ENCODE peak calls at places on chromosomes 4 and X, in five cellular contexts. One of them, this sample, is unnamed.

GRCh38 chrX:12174358-12174757 is 36.1 kb downstream of the FRMPD4 start:
- DNase-seq in GM20000: no peak
- DNase-seq in D341Med: no peak
- DNase-seq in activated T-helper 9 cell treated with anti-CD3 and anti-CD28 coated beads, Interleukin-2, amount 50 U/mL, for 16 hours: no peak
- DNase-seq in spleen: no peak
- DNase-seq in this sample: no peak

GRCh38 chrX:43552166-43552565 is 103.9 kb upstream of the MAOA start:
- DNase-seq in D341Med: no peak
- DNase-seq in GM20000: no peak
- DNase-seq in activated T-helper 9 cell treated with anti-CD3 and anti-CD28 coated beads, Interleukin-2, amount 50 U/mL, for 16 hours: no peak
- DNase-seq in spleen: no peak
- DNase-seq in this sample: no peak

GRCh38 chr4:40908297-40908696 is 158.5 kb downstream of the NSUN7 start:
- DNase-seq in spleen: peak; percentile 69
- DNase-seq in GM20000: no peak
- DNase-seq in activated T-helper 9 cell treated with anti-CD3 and anti-CD28 coated beads, Interleukin-2, amount 50 U/mL, for 16 hours: no peak
- DNase-seq in D341Med: no peak
- DNase-seq in this sample: no peak

GRCh38 chr4:105765690-105766407 is 57.3 kb downstream of the GSTCD start:
- DNase-seq in GM20000: no peak
- DNase-seq in D341Med: no peak
- DNase-seq in activated T-helper 9 cell treated with anti-CD3 and anti-CD28 coated beads, Interleukin-2, amount 50 U/mL, for 16 hours: no peak
- DNase-seq in spleen: no peak
- DNase-seq in this sample: no peak

GRCh38 chrX:80004458-80004857 is 10.1 kb upstream of the TBX22 start:
- DNase-seq in D341Med: no peak
- DNase-seq in activated T-helper 9 cell treated with anti-CD3 and anti-CD28 coated beads, Interleukin-2, amount 50 U/mL, for 16 hours: no peak
- DNase-seq in spleen: no peak
- DNase-seq in GM20000: no peak
- DNase-seq in this sample: no peak

GRCh38 chr4:188986271-188986689 is 847.0 kb downstream of the TRIML1 start:
- DNase-seq in activated T-helper 9 cell treated with anti-CD3 and anti-CD28 coated beads, Interleukin-2, amount 50 U/mL, for 16 hours: no peak
- DNase-seq in D341Med: no peak
- DNase-seq in GM20000: no peak
- DNase-seq in spleen: no peak
- DNase-seq in this sample: no peak

GRCh38 chr4:55340246-55340645 is 5.8 kb upstream of the SRD5A3 start:
- DNase-seq in GM20000: no peak
- DNase-seq in D341Med: no peak
- DNase-seq in activated T-helper 9 cell treated with anti-CD3 and anti-CD28 coated beads, Interleukin-2, amount 50 U/mL, for 16 hours: no peak
- DNase-seq in spleen: no peak
- DNase-seq in this sample: no peak

GRCh38 chr4:8744083-8744805 is 127.4 kb downstream of the HMX1 start:
- DNase-seq in activated T-helper 9 cell treated with anti-CD3 and anti-CD28 coated beads, Interleukin-2, amount 50 U/mL, for 16 hours: no peak
- DNase-seq in D341Med: no peak
- DNase-seq in GM20000: no peak
- DNase-seq in spleen: peak; percentile 68
- DNase-seq in this sample: peak; percentile 34

GRCh38 chr4:101009471-101009870 is 337.9 kb downstream of the PPP3CA start:
- DNase-seq in GM20000: peak; percentile 16
- DNase-seq in spleen: no peak
- DNase-seq in D341Med: no peak
- DNase-seq in activated T-helper 9 cell treated with anti-CD3 and anti-CD28 coated beads, Interleukin-2, amount 50 U/mL, for 16 hours: no peak
- DNase-seq in this sample: no peak

GRCh38 chr4:65096630-65097029 is 573.7 kb downstream of the EPHA5 start:
- DNase-seq in spleen: no peak
- DNase-seq in activated T-helper 9 cell treated with anti-CD3 and anti-CD28 coated beads, Interleukin-2, amount 50 U/mL, for 16 hours: no peak
- DNase-seq in D341Med: no peak
- DNase-seq in GM20000: no peak
- DNase-seq in this sample: no peak

GRCh38 chr4:184408711-184409081 is 65.7 kb downstream of the IRF2 start:
- DNase-seq in D341Med: no peak
- DNase-seq in spleen: no peak
- DNase-seq in activated T-helper 9 cell treated with anti-CD3 and anti-CD28 coated beads, Interleukin-2, amount 50 U/mL, for 16 hours: no peak
- DNase-seq in GM20000: no peak
- DNase-seq in this sample: no peak

GRCh38 chr4:45716093-45716492 is 407.8 kb downstream of the GABRG1 start:
- DNase-seq in spleen: no peak
- DNase-seq in activated T-helper 9 cell treated with anti-CD3 and anti-CD28 coated beads, Interleukin-2, amount 50 U/mL, for 16 hours: no peak
- DNase-seq in D341Med: no peak
- DNase-seq in GM20000: no peak
- DNase-seq in this sample: no peak

GRCh38 chrX:3811331-3812311 is 98.2 kb upstream of the PRKX start:
- DNase-seq in activated T-helper 9 cell treated with anti-CD3 and anti-CD28 coated beads, Interleukin-2, amount 50 U/mL, for 16 hours: peak; percentile 23
- DNase-seq in D341Med: peak; percentile 52
- DNase-seq in GM20000: peak; percentile 38
- DNase-seq in spleen: peak; percentile 72
- DNase-seq in this sample: no peak

GRCh38 chr4:37595875-37596402 is 90.2 kb downstream of the RELL1 start:
- DNase-seq in D341Med: no peak
- DNase-seq in activated T-helper 9 cell treated with anti-CD3 and anti-CD28 coated beads, Interleukin-2, amount 50 U/mL, for 16 hours: no peak
- DNase-seq in GM20000: no peak
- DNase-seq in spleen: no peak
- DNase-seq in this sample: no peak

GRCh38 chr4:74805601-74806000 is 11.3 kb upstream of the BTC start:
- DNase-seq in D341Med: no peak
- DNase-seq in GM20000: no peak
- DNase-seq in spleen: no peak
- DNase-seq in activated T-helper 9 cell treated with anti-CD3 and anti-CD28 coated beads, Interleukin-2, amount 50 U/mL, for 16 hours: no peak
- DNase-seq in this sample: no peak

GRCh38 chr4:119559044-119559647 is 69.5 kb downstream of the PDE5A start:
- DNase-seq in GM20000: peak; percentile 12
- DNase-seq in D341Med: peak; percentile 29
- DNase-seq in activated T-helper 9 cell treated with anti-CD3 and anti-CD28 coated beads, Interleukin-2, amount 50 U/mL, for 16 hours: no peak
- DNase-seq in spleen: no peak
- DNase-seq in this sample: no peak

GRCh38 chr4:57168986-57169385 is 58.8 kb upstream of the IGFBP7 start:
- DNase-seq in D341Med: no peak
- DNase-seq in activated T-helper 9 cell treated with anti-CD3 and anti-CD28 coated beads, Interleukin-2, amount 50 U/mL, for 16 hours: no peak
- DNase-seq in GM20000: no peak
- DNase-seq in spleen: no peak
- DNase-seq in this sample: no peak

GRCh38 chr4:119189638-119190037 is 22.9 kb upstream of the USP53 start:
- DNase-seq in activated T-helper 9 cell treated with anti-CD3 and anti-CD28 coated beads, Interleukin-2, amount 50 U/mL, for 16 hours: no peak
- DNase-seq in GM20000: no peak
- DNase-seq in D341Med: no peak
- DNase-seq in spleen: no peak
- DNase-seq in this sample: no peak

GRCh38 chrX:63656871-63657580 is 128.0 kb downstream of the ARHGEF9 start:
- DNase-seq in GM20000: no peak
- DNase-seq in activated T-helper 9 cell treated with anti-CD3 and anti-CD28 coated beads, Interleukin-2, amount 50 U/mL, for 16 hours: no peak
- DNase-seq in spleen: no peak
- DNase-seq in D341Med: no peak
- DNase-seq in this sample: no peak

GRCh38 chrX:110258552-110258951 is 59.3 kb downstream of the AMMECR1 start:
- DNase-seq in spleen: no peak
- DNase-seq in activated T-helper 9 cell treated with anti-CD3 and anti-CD28 coated beads, Interleukin-2, amount 50 U/mL, for 16 hours: no peak
- DNase-seq in GM20000: no peak
- DNase-seq in D341Med: no peak
- DNase-seq in this sample: no peak

GRCh38 chrX:102063445-102064074 is 61.9 kb upstream of the TCEAL2 start:
- DNase-seq in spleen: no peak
- DNase-seq in D341Med: no peak
- DNase-seq in GM20000: no peak
- DNase-seq in activated T-helper 9 cell treated with anti-CD3 and anti-CD28 coated beads, Interleukin-2, amount 50 U/mL, for 16 hours: no peak
- DNase-seq in this sample: no peak

GRCh38 chrX:102654696-102655095 is 3.4 kb downstream of the GPRASP1 start:
- DNase-seq in spleen: no peak
- DNase-seq in GM20000: no peak
- DNase-seq in activated T-helper 9 cell treated with anti-CD3 and anti-CD28 coated beads, Interleukin-2, amount 50 U/mL, for 16 hours: no peak
- DNase-seq in D341Med: no peak
- DNase-seq in this sample: no peak

GRCh38 chr4:42519803-42520417 is 122.6 kb downstream of the SHISA3 start:
- DNase-seq in spleen: no peak
- DNase-seq in GM20000: peak; percentile 24
- DNase-seq in activated T-helper 9 cell treated with anti-CD3 and anti-CD28 coated beads, Interleukin-2, amount 50 U/mL, for 16 hours: no peak
- DNase-seq in D341Med: peak; percentile 33
- DNase-seq in this sample: no peak

GRCh38 chr4:13989496-13989895 is 362.0 kb upstream of the BOD1L1 start:
- DNase-seq in spleen: no peak
- DNase-seq in D341Med: no peak
- DNase-seq in GM20000: no peak
- DNase-seq in activated T-helper 9 cell treated with anti-CD3 and anti-CD28 coated beads, Interleukin-2, amount 50 U/mL, for 16 hours: no peak
- DNase-seq in this sample: no peak

GRCh38 chr4:56637791-56638190 is 43.3 kb downstream of the HOPX start:
- DNase-seq in activated T-helper 9 cell treated with anti-CD3 and anti-CD28 coated beads, Interleukin-2, amount 50 U/mL, for 16 hours: no peak
- DNase-seq in D341Med: no peak
- DNase-seq in spleen: no peak
- DNase-seq in GM20000: no peak
- DNase-seq in this sample: no peak

GRCh38 chr4:85209161-85209560 is 242.7 kb upstream of the WDFY3 start:
- DNase-seq in GM20000: no peak
- DNase-seq in activated T-helper 9 cell treated with anti-CD3 and anti-CD28 coated beads, Interleukin-2, amount 50 U/mL, for 16 hours: no peak
- DNase-seq in D341Med: no peak
- DNase-seq in spleen: no peak
- DNase-seq in this sample: no peak

GRCh38 chr4:150209140-150209829 is 131.0 kb downstream of the DCLK2 start:
- DNase-seq in D341Med: peak; percentile 71
- DNase-seq in GM20000: peak; percentile 63
- DNase-seq in spleen: no peak
- DNase-seq in activated T-helper 9 cell treated with anti-CD3 and anti-CD28 coated beads, Interleukin-2, amount 50 U/mL, for 16 hours: no peak
- DNase-seq in this sample: no peak

GRCh38 chrX:129984196-129984962 is 1.9 kb downstream of the BCORL1 start:
- DNase-seq in GM20000: peak; percentile 64
- DNase-seq in spleen: peak; percentile 89
- DNase-seq in D341Med: peak; percentile 71
- DNase-seq in activated T-helper 9 cell treated with anti-CD3 and anti-CD28 coated beads, Interleukin-2, amount 50 U/mL, for 16 hours: peak; percentile 18
- DNase-seq in this sample: peak; percentile 70

GRCh38 chr4:72896515-72896914 is 173.0 kb downstream of the COX18 start:
- DNase-seq in spleen: no peak
- DNase-seq in D341Med: no peak
- DNase-seq in GM20000: no peak
- DNase-seq in activated T-helper 9 cell treated with anti-CD3 and anti-CD28 coated beads, Interleukin-2, amount 50 U/mL, for 16 hours: no peak
- DNase-seq in this sample: no peak

GRCh38 chrX:19075754-19076153 is 46.5 kb downstream of the ADGRG2 start:
- DNase-seq in D341Med: no peak
- DNase-seq in activated T-helper 9 cell treated with anti-CD3 and anti-CD28 coated beads, Interleukin-2, amount 50 U/mL, for 16 hours: no peak
- DNase-seq in GM20000: no peak
- DNase-seq in spleen: no peak
- DNase-seq in this sample: no peak

GRCh38 chr4:43132010-43132582 is 239.6 kb downstream of the GRXCR1 start:
- DNase-seq in activated T-helper 9 cell treated with anti-CD3 and anti-CD28 coated beads, Interleukin-2, amount 50 U/mL, for 16 hours: no peak
- DNase-seq in D341Med: peak; percentile 74
- DNase-seq in GM20000: peak; percentile 51
- DNase-seq in spleen: peak; percentile 76
- DNase-seq in this sample: no peak

GRCh38 chr4:8173641-8174242 is 15.1 kb upstream of the ABLIM2 start:
- DNase-seq in spleen: peak; percentile 78
- DNase-seq in activated T-helper 9 cell treated with anti-CD3 and anti-CD28 coated beads, Interleukin-2, amount 50 U/mL, for 16 hours: no peak
- DNase-seq in GM20000: no peak
- DNase-seq in D341Med: no peak
- DNase-seq in this sample: peak; percentile 53

GRCh38 chrX:11759461-11760311 is 1.6 kb downstream of the MSL3 start:
- DNase-seq in spleen: no peak
- DNase-seq in D341Med: peak; percentile 72
- DNase-seq in GM20000: peak; percentile 62
- DNase-seq in activated T-helper 9 cell treated with anti-CD3 and anti-CD28 coated beads, Interleukin-2, amount 50 U/mL, for 16 hours: peak; percentile 49
- DNase-seq in this sample: peak; percentile 85

GRCh38 chr4:87949961-87950360 is 25.6 kb upstream of the SPP1 start:
- DNase-seq in GM20000: no peak
- DNase-seq in activated T-helper 9 cell treated with anti-CD3 and anti-CD28 coated beads, Interleukin-2, amount 50 U/mL, for 16 hours: no peak
- DNase-seq in D341Med: no peak
- DNase-seq in spleen: no peak
- DNase-seq in this sample: no peak

GRCh38 chr4:87216469-87216868 is 3.9 kb downstream of the KLHL8 start:
- DNase-seq in GM20000: no peak
- DNase-seq in activated T-helper 9 cell treated with anti-CD3 and anti-CD28 coated beads, Interleukin-2, amount 50 U/mL, for 16 hours: no peak
- DNase-seq in D341Med: no peak
- DNase-seq in spleen: no peak
- DNase-seq in this sample: no peak

GRCh38 chr4:74318270-74318669 is 10.0 kb downstream of the EPGN start:
- DNase-seq in GM20000: no peak
- DNase-seq in spleen: no peak
- DNase-seq in activated T-helper 9 cell treated with anti-CD3 and anti-CD28 coated beads, Interleukin-2, amount 50 U/mL, for 16 hours: no peak
- DNase-seq in D341Med: no peak
- DNase-seq in this sample: no peak

GRCh38 chrX:137654481-137654880 is 88.6 kb downstream of the ZIC3 start:
- DNase-seq in D341Med: no peak
- DNase-seq in activated T-helper 9 cell treated with anti-CD3 and anti-CD28 coated beads, Interleukin-2, amount 50 U/mL, for 16 hours: no peak
- DNase-seq in GM20000: no peak
- DNase-seq in spleen: no peak
- DNase-seq in this sample: no peak

This sample was measured in Right ventricle myocardium inferior.